ENCODE peak calls at places on chromosomes 3 and 15, in seven cellular contexts. W, G, K, X, M, Z and A are unnamed samples.
A peak's percentile ranks its signal among the peaks of the same experiment; 100 is the strongest.

GRCh38 chr3:59469948-59470723 is 420.3 kb upstream of the CFAP20DC start:
- DNase-seq in M (no peak), W (no peak), G (no peak), K (no peak), Z (no peak), X (no peak), A (no peak)

GRCh38 chr3:114320251-114320650 is 26.4 kb downstream of the TIGIT start:
- DNase-seq in M (no peak), Z (no peak), G (no peak), K (no peak), X (no peak), W (no peak), A (no peak)

GRCh38 chr3:56048946-56049345 is 419.3 kb downstream of the ERC2 start:
- DNase-seq in X (no peak), G (no peak), W (no peak), M (no peak), Z (no peak), K (no peak), A (no peak)

GRCh38 chr15:29045717-29046116 is 159.9 kb downstream of the APBA2 start:
- DNase-seq in Z (no peak), W (no peak), G (no peak), X (no peak), M (no peak), K (no peak), A (no peak)

GRCh38 chr15:42065008-42065407 is 29.4 kb downstream of the PLA2G4D start:
- DNase-seq in X (peak; percentile 7), G (peak; percentile 36), Z (no peak), W (no peak), K (no peak), M (peak; percentile 36), A (no peak)

GRCh38 chr3:20747736-20748135 is 561.7 kb upstream of the SGO1 start:
- DNase-seq in K (no peak), Z (no peak), X (no peak), M (no peak), G (no peak), W (no peak), A (no peak)

GRCh38 chr3:66297917-66298316 is 77.1 kb downstream of the SLC25A26 start:
- DNase-seq in G (no peak), K (no peak), M (no peak), X (no peak), W (no peak), Z (no peak), A (no peak)

GRCh38 chr3:36650271-36650671 is 114.1 kb downstream of the DCLK3 start:
- DNase-seq in X (no peak), Z (no peak), W (no peak), K (no peak), M (no peak), G (no peak), A (no peak)

GRCh38 chr15:62432702-62433398 is 267.8 kb upstream of the C2CD4B start:
- DNase-seq in X (no peak), M (no peak), G (no peak), W (no peak), Z (no peak), K (no peak), A (no peak)

GRCh38 chr3:134216206-134216764 is 34.4 kb downstream of the RYK start:
- DNase-seq in X (no peak), M (no peak), W (no peak), G (no peak), K (no peak), Z (no peak), A (no peak)

GRCh38 chr15:57541271-57541670 is 50.4 kb upstream of the MYZAP start:
- DNase-seq in K (no peak), G (no peak), M (no peak), W (no peak), Z (no peak), X (no peak), A (no peak)

GRCh38 chr3:10509325-10509724 is 3.9 kb upstream of the ATP2B2 start:
- DNase-seq in M (no peak), K (no peak), W (no peak), Z (no peak), X (no peak), G (no peak), A (no peak)

GRCh38 chr15:33675246-33675645 is 293.1 kb upstream of the CHRM5 start:
- DNase-seq in Z (no peak), G (no peak), M (no peak), W (no peak), X (peak; percentile 25), K (no peak), A (no peak)

GRCh38 chr3:150299221-150299620 is 108.9 kb upstream of the TSC22D2 start:
- DNase-seq in K (no peak), M (no peak), G (no peak), X (no peak), Z (no peak), W (no peak), A (no peak)

GRCh38 chr3:59313365-59313764 is 263.5 kb upstream of the CFAP20DC start:
- DNase-seq in W (peak; percentile 75), M (peak; percentile 42), X (peak; percentile 60), K (no peak), Z (no peak), G (no peak), A (peak; percentile 69)

GRCh38 chr15:37220949-37221670 is 120.8 kb upstream of the MEIS2 start:
- DNase-seq in X (no peak), G (no peak), M (no peak), W (no peak), Z (no peak), K (no peak), A (no peak)

GRCh38 chr3:59286791-59287531 is 237.1 kb upstream of the CFAP20DC start:
- DNase-seq in X (peak; percentile 29), M (peak; percentile 56), G (no peak), K (no peak), Z (no peak), W (peak; percentile 90), A (no peak)

GRCh38 chr15:86773766-86774165 is 694.1 kb downstream of the AGBL1 start:
- DNase-seq in Z (no peak), K (no peak), W (no peak), M (no peak), X (no peak), G (no peak), A (no peak)

GRCh38 chr3:134642445-134643149 is 8.2 kb downstream of the KY start:
- DNase-seq in X (no peak), M (no peak), Z (no peak), G (no peak), W (no peak), K (no peak), A (no peak)

GRCh38 chr3:172244011-172244410 is 204.2 kb downstream of the GHSR start:
- DNase-seq in X (no peak), K (no peak), M (no peak), G (no peak), W (no peak), Z (no peak), A (no peak)

GRCh38 chr3:148233403-148233802 is 464.3 kb upstream of the AGTR1 start:
- DNase-seq in M (no peak), W (no peak), G (no peak), Z (no peak), X (no peak), K (no peak), A (no peak)

GRCh38 chr3:32951410-32951811 is at the start of gene CCR4:
- DNase-seq in W (no peak), M (no peak), X (no peak), Z (no peak), G (no peak), K (no peak), A (no peak)

GRCh38 chr3:15266510-15267376 is 60.7 kb downstream of the CAPN7 start:
- DNase-seq in Z (no peak), X (no peak), K (no peak), W (no peak), M (no peak), G (peak; percentile 16), A (no peak)
- H3K36me3 ChIP-seq in Z (no peaks in the 10 kb centered on the region), X (no peaks in the 10 kb centered on the region), K (no peaks in the 10 kb centered on the region), W (no peaks in the 10 kb centered on the region), M (peaks cover 24% of the 10 kb centered on the region), G (no peaks in the 10 kb centered on the region), A (peaks cover 14% of the 10 kb centered on the region)

DNA sequence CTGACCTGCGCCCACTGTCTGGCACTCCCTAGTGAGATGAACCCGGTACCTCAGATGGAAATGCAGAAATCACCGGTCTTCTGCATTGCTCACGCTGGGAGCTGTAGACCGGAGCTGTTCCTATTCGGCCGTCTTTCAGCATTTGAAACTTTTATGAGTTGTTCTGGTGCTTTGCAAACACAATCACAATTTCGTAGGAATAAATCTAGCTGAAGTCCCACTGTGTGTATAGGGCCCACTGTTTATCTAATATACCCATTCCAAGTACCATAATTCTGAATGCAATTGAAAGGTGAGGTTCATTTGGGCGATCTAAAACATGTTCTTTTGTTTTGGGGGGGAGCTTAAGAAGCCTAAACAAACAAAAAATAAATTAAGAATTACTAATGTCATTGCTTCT is 572.1 kb downstream of the FGF12 start:
- DNase-seq in W (no peak), G (no peak), K (no peak), M (no peak), X (no peak), Z (no peak), A (no peak)
- H3K27ac ChIP-seq in W (no peak overlapping the region), G (no peak overlapping the region), K (no peak overlapping the region), M (no peak overlapping the region), X (no peak overlapping the region), Z (no peak overlapping the region), A (no peak overlapping the region)

DNA sequence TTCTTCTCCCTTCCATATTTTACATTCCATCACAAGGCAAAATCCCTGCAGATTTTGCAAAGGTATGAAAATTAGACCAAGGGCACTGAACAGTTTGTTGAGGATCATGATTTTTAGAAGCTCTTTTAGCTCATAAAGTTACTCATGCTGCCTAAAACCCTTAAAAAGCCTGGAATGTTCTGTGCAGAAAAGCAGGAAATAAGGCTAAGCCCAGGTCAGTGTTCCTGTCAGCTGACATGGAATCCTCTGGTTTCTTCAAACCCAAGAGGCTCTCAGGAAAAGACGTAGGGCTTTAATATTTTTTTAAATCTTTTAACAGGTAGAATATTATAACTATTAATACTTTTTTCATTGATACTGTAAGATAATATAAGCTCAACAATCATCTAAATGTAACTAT is 8.2 kb downstream of the CBLB start:
- DNase-seq in G (no peak), K (no peak), X (no peak), M (no peak), Z (no peak), W (no peak), A (no peak)
- H3K4me1 ChIP-seq in G (peaks cover 23% of the 10 kb centered on the region), K (peaks cover 4% of the 10 kb centered on the region), X (peaks cover 16% of the 10 kb centered on the region), M (peaks cover 35% of the 10 kb centered on the region), Z (no peaks in the 10 kb centered on the region), W (peaks cover 6% of the 10 kb centered on the region), A (peaks cover 18% of the 10 kb centered on the region)

GRCh38 chr15:59674501-59674900 is 14.6 kb downstream of the BNIP2 start:
- DNase-seq in Z (no peak), M (no peak), X (no peak), G (no peak), W (no peak), K (no peak), A (no peak)

DNA sequence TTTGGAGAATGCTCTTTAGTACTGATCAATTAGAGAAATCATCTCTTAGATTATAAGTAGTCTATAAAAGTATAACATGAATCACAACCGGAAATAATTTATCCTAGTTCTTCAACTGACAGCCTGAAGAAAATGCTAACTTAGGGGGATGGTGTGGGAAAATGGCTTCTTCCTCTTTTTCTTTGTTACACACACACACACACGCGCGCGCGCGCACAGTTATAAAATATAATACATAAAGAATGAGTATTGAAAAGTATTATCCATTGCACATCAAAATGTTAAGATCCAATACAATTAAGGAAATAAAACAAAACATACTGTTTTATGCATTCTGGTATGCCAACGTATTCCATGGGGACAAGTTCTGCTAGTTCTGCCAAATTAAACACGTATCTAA is 11.3 kb upstream of the GTF2A2 start:
- DNase-seq in Z (no peak), K (no peak), G (no peak), M (no peak), X (no peak), W (no peak), A (no peak)
- H3K36me3 ChIP-seq in Z (peaks cover 7% of the 10 kb centered on the region), K (no peaks in the 10 kb centered on the region), G (no peaks in the 10 kb centered on the region), M (peaks cover 96% of the 10 kb centered on the region), X (peaks cover 5% of the 10 kb centered on the region), W (peaks cover 37% of the 10 kb centered on the region), A (peaks cover 95% of the 10 kb centered on the region)